ENCODE peak calls at places on chromosomes 7 and 10, in seven cellular contexts. N is T-cell; Z is HFFc6; J is NCI-H460; W is glomerular endothelial cell; R is stimulated activated CD4-positive, alpha-beta T cell treated with anti-CD3 and anti-CD28 coated beads, Interleukin-12 subunit alpha, Interleukin-12 subunit beta, amount 100 ng/mL, for 24 hours; V is MG63. T is an unnamed sample.

GRCh38 chr10:79394631-79395030 is 47.4 kb downstream of the PPIF start:
- DNase-seq in R (no peak), N (no peak), V (no peak), J (no peak), Z (no peak), W (no peak), T (no peak)

GRCh38 chr7:148941598-148942280 is 57.6 kb upstream of the EZH2 start:
- DNase-seq in V (peak; percentile 66), W (no peak), R (peak; percentile 39), J (peak; percentile 78), N (peak; percentile 59), Z (peak; percentile 51), T (peak; percentile 66)

GRCh38 chr7:153523320-153524015 is 528.7 kb upstream of the DPP6 start:
- DNase-seq in R (no peak), W (no peak), N (no peak), Z (no peak), J (no peak), V (no peak), T (no peak)

GRCh38 chr10:110664483-110665420 is 20.6 kb downstream of the RBM20 start:
- DNase-seq in W (no peak), Z (peak; percentile 80), J (peak; percentile 81), V (peak; percentile 79), N (no peak), R (no peak), T (peak; percentile 39)

GRCh38 chr7:44764665-44765578 is 16.3 kb downstream of the ZMIZ2 start:
- DNase-seq in V (no peak), J (no peak), W (no peak), Z (no peak), R (no peak), N (no peak), T (no peak)

GRCh38 chr10:3199488-3199887 is 26.9 kb upstream of the PITRM1 start:
- DNase-seq in R (no peak), N (no peak), V (no peak), Z (no peak), W (no peak), J (no peak), T (peak; percentile 17)

GRCh38 chr10:97456686-97457065 is 10.7 kb downstream of the ZDHHC16 start:
- DNase-seq in V (no peak), R (no peak), J (no peak), Z (no peak), W (no peak), N (no peak), T (no peak)

GRCh38 chr7:88522771-88523316 is 216.2 kb upstream of the STEAP4 start:
- DNase-seq in N (no peak), W (no peak), R (no peak), V (no peak), Z (no peak), J (no peak), T (no peak)

GRCh38 chr7:45573636-45574470 is at the start of gene ADCY1:
- DNase-seq in W (no peak), J (peak; percentile 14), N (no peak), Z (no peak), R (no peak), V (no peak), T (no peak)